ENCODE peak calls at places on chromosomes 5 and 9, in ten cellular contexts. One of them, this sample, is unnamed.
A peak's percentile ranks its signal among the peaks of the same experiment; 100 is the strongest.

GRCh38 chr9:108151161-108151586 is 661.6 kb upstream of the KLF4 start:
- DNase-seq in fibroblast of lung: peak; percentile 49
- DNase-seq in A549: no peak
- DNase-seq in H4: peak; percentile 10
- DNase-seq in AG04450: peak; percentile 11
- DNase-seq in GM03348: peak; percentile 8
- DNase-seq in stimulated activated CD8-positive, alpha-beta memory T cell treated with anti-CD3 and anti-CD28 coated beads, Interleukin-12 subunit alpha, Interleukin-12 subunit beta, amount 100 ng/mL, for 1 hour: no peak
- DNase-seq in endothelial cell: no peak
- DNase-seq in activated T-helper 9 cell treated with anti-CD3 and anti-CD28 coated beads, Interleukin-2, amount 50 U/mL, for 16 hours: no peak
- DNase-seq in NCI-H1105: no peak
- DNase-seq in this sample: no peak

GRCh38 chr5:40716000-40716399 is 36.3 kb downstream of the PTGER4 start:
- DNase-seq in NCI-H1105: no peak
- DNase-seq in endothelial cell: no peak
- DNase-seq in GM03348: no peak
- DNase-seq in A549: no peak
- DNase-seq in fibroblast of lung: peak; percentile 31
- DNase-seq in AG04450: no peak
- DNase-seq in H4: no peak
- DNase-seq in activated T-helper 9 cell treated with anti-CD3 and anti-CD28 coated beads, Interleukin-2, amount 50 U/mL, for 16 hours: no peak
- DNase-seq in stimulated activated CD8-positive, alpha-beta memory T cell treated with anti-CD3 and anti-CD28 coated beads, Interleukin-12 subunit alpha, Interleukin-12 subunit beta, amount 100 ng/mL, for 1 hour: no peak
- DNase-seq in this sample: peak; percentile 45

GRCh38 chr9:18821794-18822193 is 211.2 kb downstream of the SAXO1 start:
- DNase-seq in activated T-helper 9 cell treated with anti-CD3 and anti-CD28 coated beads, Interleukin-2, amount 50 U/mL, for 16 hours: no peak
- DNase-seq in endothelial cell: no peak
- DNase-seq in stimulated activated CD8-positive, alpha-beta memory T cell treated with anti-CD3 and anti-CD28 coated beads, Interleukin-12 subunit alpha, Interleukin-12 subunit beta, amount 100 ng/mL, for 1 hour: no peak
- DNase-seq in A549: no peak
- DNase-seq in NCI-H1105: no peak
- DNase-seq in GM03348: no peak
- DNase-seq in fibroblast of lung: no peak
- DNase-seq in H4: peak; percentile 61
- DNase-seq in AG04450: no peak
- DNase-seq in this sample: no peak

GRCh38 chr5:540215-541147 is 16.2 kb upstream of the SLC9A3 start:
- DNase-seq in GM03348: no peak
- DNase-seq in NCI-H1105: no peak
- DNase-seq in fibroblast of lung: no peak
- DNase-seq in H4: no peak
- DNase-seq in AG04450: no peak
- DNase-seq in activated T-helper 9 cell treated with anti-CD3 and anti-CD28 coated beads, Interleukin-2, amount 50 U/mL, for 16 hours: no peak
- DNase-seq in endothelial cell: no peak
- DNase-seq in stimulated activated CD8-positive, alpha-beta memory T cell treated with anti-CD3 and anti-CD28 coated beads, Interleukin-12 subunit alpha, Interleukin-12 subunit beta, amount 100 ng/mL, for 1 hour: no peak
- DNase-seq in A549: no peak
- DNase-seq in this sample: no peak

GRCh38 chr9:99807276-99807852 is 14.3 kb upstream of the NR4A3 start:
- DNase-seq in endothelial cell: peak; percentile 68
- DNase-seq in stimulated activated CD8-positive, alpha-beta memory T cell treated with anti-CD3 and anti-CD28 coated beads, Interleukin-12 subunit alpha, Interleukin-12 subunit beta, amount 100 ng/mL, for 1 hour: no peak
- DNase-seq in AG04450: no peak
- DNase-seq in GM03348: peak; percentile 73
- DNase-seq in A549: peak; percentile 69
- DNase-seq in fibroblast of lung: peak; percentile 71
- DNase-seq in NCI-H1105: peak; percentile 20
- DNase-seq in activated T-helper 9 cell treated with anti-CD3 and anti-CD28 coated beads, Interleukin-2, amount 50 U/mL, for 16 hours: peak; percentile 39
- DNase-seq in H4: peak; percentile 27
- DNase-seq in this sample: peak; percentile 63

GRCh38 chr5:96026334-96027065 is 64.8 kb upstream of the ELL2 start:
- DNase-seq in AG04450: peak; percentile 34
- DNase-seq in NCI-H1105: no peak
- DNase-seq in fibroblast of lung: peak; percentile 87
- DNase-seq in activated T-helper 9 cell treated with anti-CD3 and anti-CD28 coated beads, Interleukin-2, amount 50 U/mL, for 16 hours: no peak
- DNase-seq in H4: peak; percentile 55
- DNase-seq in GM03348: peak; percentile 44
- DNase-seq in stimulated activated CD8-positive, alpha-beta memory T cell treated with anti-CD3 and anti-CD28 coated beads, Interleukin-12 subunit alpha, Interleukin-12 subunit beta, amount 100 ng/mL, for 1 hour: no peak
- DNase-seq in endothelial cell: no peak
- DNase-seq in A549: no peak
- DNase-seq in this sample: peak; percentile 94

GRCh38 chr9:133171161-133171955 is 7.6 kb upstream of the GBGT1 start:
- DNase-seq in endothelial cell: no peak
- DNase-seq in NCI-H1105: no peak
- DNase-seq in fibroblast of lung: no peak
- DNase-seq in A549: no peak
- DNase-seq in activated T-helper 9 cell treated with anti-CD3 and anti-CD28 coated beads, Interleukin-2, amount 50 U/mL, for 16 hours: no peak
- DNase-seq in stimulated activated CD8-positive, alpha-beta memory T cell treated with anti-CD3 and anti-CD28 coated beads, Interleukin-12 subunit alpha, Interleukin-12 subunit beta, amount 100 ng/mL, for 1 hour: no peak
- DNase-seq in GM03348: no peak
- DNase-seq in AG04450: no peak
- DNase-seq in H4: no peak
- DNase-seq in this sample: no peak

GRCh38 chr9:83015897-83016296 is 47.0 kb downstream of the RASEF start:
- DNase-seq in activated T-helper 9 cell treated with anti-CD3 and anti-CD28 coated beads, Interleukin-2, amount 50 U/mL, for 16 hours: no peak
- DNase-seq in fibroblast of lung: no peak
- DNase-seq in H4: no peak
- DNase-seq in NCI-H1105: no peak
- DNase-seq in AG04450: no peak
- DNase-seq in A549: no peak
- DNase-seq in GM03348: no peak
- DNase-seq in stimulated activated CD8-positive, alpha-beta memory T cell treated with anti-CD3 and anti-CD28 coated beads, Interleukin-12 subunit alpha, Interleukin-12 subunit beta, amount 100 ng/mL, for 1 hour: no peak
- DNase-seq in endothelial cell: no peak
- DNase-seq in this sample: no peak

GRCh38 chr5:6582507-6583048 is 50.3 kb downstream of the NSUN2 start:
- DNase-seq in fibroblast of lung: no peak
- DNase-seq in stimulated activated CD8-positive, alpha-beta memory T cell treated with anti-CD3 and anti-CD28 coated beads, Interleukin-12 subunit alpha, Interleukin-12 subunit beta, amount 100 ng/mL, for 1 hour: no peak
- DNase-seq in AG04450: no peak
- DNase-seq in endothelial cell: no peak
- DNase-seq in H4: no peak
- DNase-seq in A549: no peak
- DNase-seq in GM03348: no peak
- DNase-seq in activated T-helper 9 cell treated with anti-CD3 and anti-CD28 coated beads, Interleukin-2, amount 50 U/mL, for 16 hours: no peak
- DNase-seq in NCI-H1105: no peak
- DNase-seq in this sample: no peak

GRCh38 chr5:174317261-174317894 is 271.9 kb downstream of the NSG2 start:
- DNase-seq in stimulated activated CD8-positive, alpha-beta memory T cell treated with anti-CD3 and anti-CD28 coated beads, Interleukin-12 subunit alpha, Interleukin-12 subunit beta, amount 100 ng/mL, for 1 hour: no peak
- DNase-seq in endothelial cell: peak; percentile 68
- DNase-seq in GM03348: peak; percentile 84
- DNase-seq in fibroblast of lung: peak; percentile 56
- DNase-seq in H4: peak; percentile 78
- DNase-seq in activated T-helper 9 cell treated with anti-CD3 and anti-CD28 coated beads, Interleukin-2, amount 50 U/mL, for 16 hours: no peak
- DNase-seq in NCI-H1105: peak; percentile 19
- DNase-seq in AG04450: no peak
- DNase-seq in A549: peak; percentile 60
- DNase-seq in this sample: peak; percentile 33

GRCh38 chr9:1083325-1083913 is 33.3 kb downstream of the DMRT2 start:
- DNase-seq in NCI-H1105: peak; percentile 65
- DNase-seq in H4: peak; percentile 30
- DNase-seq in fibroblast of lung: no peak
- DNase-seq in A549: peak; percentile 15
- DNase-seq in stimulated activated CD8-positive, alpha-beta memory T cell treated with anti-CD3 and anti-CD28 coated beads, Interleukin-12 subunit alpha, Interleukin-12 subunit beta, amount 100 ng/mL, for 1 hour: no peak
- DNase-seq in GM03348: peak; percentile 56
- DNase-seq in activated T-helper 9 cell treated with anti-CD3 and anti-CD28 coated beads, Interleukin-2, amount 50 U/mL, for 16 hours: no peak
- DNase-seq in endothelial cell: peak; percentile 36
- DNase-seq in AG04450: no peak
- DNase-seq in this sample: peak; percentile 6

GRCh38 chr9:115000217-115000639 is 69.8 kb upstream of the TNFSF8 start:
- DNase-seq in fibroblast of lung: no peak
- DNase-seq in NCI-H1105: no peak
- DNase-seq in H4: no peak
- DNase-seq in GM03348: no peak
- DNase-seq in activated T-helper 9 cell treated with anti-CD3 and anti-CD28 coated beads, Interleukin-2, amount 50 U/mL, for 16 hours: peak; percentile 24
- DNase-seq in endothelial cell: no peak
- DNase-seq in A549: no peak
- DNase-seq in AG04450: no peak
- DNase-seq in stimulated activated CD8-positive, alpha-beta memory T cell treated with anti-CD3 and anti-CD28 coated beads, Interleukin-12 subunit alpha, Interleukin-12 subunit beta, amount 100 ng/mL, for 1 hour: no peak
- DNase-seq in this sample: no peak

GRCh38 chr5:43780586-43780985 is 177.6 kb downstream of the NNT start:
- DNase-seq in endothelial cell: no peak
- DNase-seq in NCI-H1105: no peak
- DNase-seq in AG04450: no peak
- DNase-seq in activated T-helper 9 cell treated with anti-CD3 and anti-CD28 coated beads, Interleukin-2, amount 50 U/mL, for 16 hours: no peak
- DNase-seq in fibroblast of lung: peak; percentile 96
- DNase-seq in A549: no peak
- DNase-seq in GM03348: no peak
- DNase-seq in H4: no peak
- DNase-seq in stimulated activated CD8-positive, alpha-beta memory T cell treated with anti-CD3 and anti-CD28 coated beads, Interleukin-12 subunit alpha, Interleukin-12 subunit beta, amount 100 ng/mL, for 1 hour: no peak
- DNase-seq in this sample: no peak

GRCh38 chr5:25028994-25029393 is 384.2 kb upstream of the CDH10 start:
- DNase-seq in AG04450: no peak
- DNase-seq in H4: peak; percentile 56
- DNase-seq in activated T-helper 9 cell treated with anti-CD3 and anti-CD28 coated beads, Interleukin-2, amount 50 U/mL, for 16 hours: no peak
- DNase-seq in endothelial cell: no peak
- DNase-seq in stimulated activated CD8-positive, alpha-beta memory T cell treated with anti-CD3 and anti-CD28 coated beads, Interleukin-12 subunit alpha, Interleukin-12 subunit beta, amount 100 ng/mL, for 1 hour: no peak
- DNase-seq in fibroblast of lung: no peak
- DNase-seq in GM03348: no peak
- DNase-seq in NCI-H1105: peak; percentile 49
- DNase-seq in A549: no peak
- DNase-seq in this sample: no peak

GRCh38 chr9:71048271-71048670 is 73.2 kb downstream of the TRPM3 start:
- DNase-seq in endothelial cell: no peak
- DNase-seq in NCI-H1105: no peak
- DNase-seq in H4: no peak
- DNase-seq in activated T-helper 9 cell treated with anti-CD3 and anti-CD28 coated beads, Interleukin-2, amount 50 U/mL, for 16 hours: no peak
- DNase-seq in fibroblast of lung: no peak
- DNase-seq in GM03348: no peak
- DNase-seq in AG04450: no peak
- DNase-seq in A549: no peak
- DNase-seq in stimulated activated CD8-positive, alpha-beta memory T cell treated with anti-CD3 and anti-CD28 coated beads, Interleukin-12 subunit alpha, Interleukin-12 subunit beta, amount 100 ng/mL, for 1 hour: no peak
- DNase-seq in this sample: no peak

GRCh38 chr5:138458856-138459255 is 6.4 kb upstream of the EGR1 start:
- DNase-seq in fibroblast of lung: no peak
- DNase-seq in GM03348: no peak
- DNase-seq in AG04450: no peak
- DNase-seq in activated T-helper 9 cell treated with anti-CD3 and anti-CD28 coated beads, Interleukin-2, amount 50 U/mL, for 16 hours: no peak
- DNase-seq in endothelial cell: no peak
- DNase-seq in H4: no peak
- DNase-seq in stimulated activated CD8-positive, alpha-beta memory T cell treated with anti-CD3 and anti-CD28 coated beads, Interleukin-12 subunit alpha, Interleukin-12 subunit beta, amount 100 ng/mL, for 1 hour: no peak
- DNase-seq in A549: no peak
- DNase-seq in NCI-H1105: no peak
- DNase-seq in this sample: no peak

GRCh38 chr5:124745367-124746251 is 830 bp downstream of the ZNF608 start:
- DNase-seq in fibroblast of lung: peak; percentile 64
- DNase-seq in H4: peak; percentile 52
- DNase-seq in GM03348: no peak
- DNase-seq in activated T-helper 9 cell treated with anti-CD3 and anti-CD28 coated beads, Interleukin-2, amount 50 U/mL, for 16 hours: no peak
- DNase-seq in A549: no peak
- DNase-seq in NCI-H1105: no peak
- DNase-seq in AG04450: no peak
- DNase-seq in endothelial cell: no peak
- DNase-seq in stimulated activated CD8-positive, alpha-beta memory T cell treated with anti-CD3 and anti-CD28 coated beads, Interleukin-12 subunit alpha, Interleukin-12 subunit beta, amount 100 ng/mL, for 1 hour: no peak
- DNase-seq in this sample: peak; percentile 24

GRCh38 chr5:175569701-175570100 is 88.2 kb upstream of the HRH2 start:
- DNase-seq in GM03348: no peak
- DNase-seq in A549: no peak
- DNase-seq in activated T-helper 9 cell treated with anti-CD3 and anti-CD28 coated beads, Interleukin-2, amount 50 U/mL, for 16 hours: no peak
- DNase-seq in fibroblast of lung: no peak
- DNase-seq in stimulated activated CD8-positive, alpha-beta memory T cell treated with anti-CD3 and anti-CD28 coated beads, Interleukin-12 subunit alpha, Interleukin-12 subunit beta, amount 100 ng/mL, for 1 hour: no peak
- DNase-seq in H4: no peak
- DNase-seq in AG04450: no peak
- DNase-seq in endothelial cell: no peak
- DNase-seq in NCI-H1105: no peak
- DNase-seq in this sample: no peak

GRCh38 chr5:142104491-142104890 is 4.1 kb upstream of the NDFIP1 start:
- DNase-seq in NCI-H1105: no peak
- DNase-seq in GM03348: no peak
- DNase-seq in A549: no peak
- DNase-seq in stimulated activated CD8-positive, alpha-beta memory T cell treated with anti-CD3 and anti-CD28 coated beads, Interleukin-12 subunit alpha, Interleukin-12 subunit beta, amount 100 ng/mL, for 1 hour: no peak
- DNase-seq in activated T-helper 9 cell treated with anti-CD3 and anti-CD28 coated beads, Interleukin-2, amount 50 U/mL, for 16 hours: no peak
- DNase-seq in endothelial cell: no peak
- DNase-seq in fibroblast of lung: no peak
- DNase-seq in H4: no peak
- DNase-seq in AG04450: no peak
- DNase-seq in this sample: no peak

GRCh38 chr9:88791105-88791805 is 200.0 kb upstream of the S1PR3 start:
- DNase-seq in activated T-helper 9 cell treated with anti-CD3 and anti-CD28 coated beads, Interleukin-2, amount 50 U/mL, for 16 hours: no peak
- DNase-seq in GM03348: peak; percentile 83
- DNase-seq in NCI-H1105: no peak
- DNase-seq in fibroblast of lung: peak; percentile 97
- DNase-seq in AG04450: peak; percentile 66
- DNase-seq in stimulated activated CD8-positive, alpha-beta memory T cell treated with anti-CD3 and anti-CD28 coated beads, Interleukin-12 subunit alpha, Interleukin-12 subunit beta, amount 100 ng/mL, for 1 hour: no peak
- DNase-seq in H4: no peak
- DNase-seq in A549: no peak
- DNase-seq in endothelial cell: no peak
- DNase-seq in this sample: no peak

GRCh38 chr9:132114102-132114707 is 34.5 kb upstream of the MED27 start:
- DNase-seq in endothelial cell: peak; percentile 88
- DNase-seq in A549: peak; percentile 59
- DNase-seq in GM03348: peak; percentile 76
- DNase-seq in NCI-H1105: no peak
- DNase-seq in fibroblast of lung: peak; percentile 59
- DNase-seq in AG04450: peak; percentile 23
- DNase-seq in H4: peak; percentile 48
- DNase-seq in activated T-helper 9 cell treated with anti-CD3 and anti-CD28 coated beads, Interleukin-2, amount 50 U/mL, for 16 hours: no peak
- DNase-seq in stimulated activated CD8-positive, alpha-beta memory T cell treated with anti-CD3 and anti-CD28 coated beads, Interleukin-12 subunit alpha, Interleukin-12 subunit beta, amount 100 ng/mL, for 1 hour: peak; percentile 2
- DNase-seq in this sample: no peak

GRCh38 chr5:35461530-35461929 is 156.1 kb upstream of the SPEF2 start:
- DNase-seq in H4: no peak
- DNase-seq in activated T-helper 9 cell treated with anti-CD3 and anti-CD28 coated beads, Interleukin-2, amount 50 U/mL, for 16 hours: no peak
- DNase-seq in stimulated activated CD8-positive, alpha-beta memory T cell treated with anti-CD3 and anti-CD28 coated beads, Interleukin-12 subunit alpha, Interleukin-12 subunit beta, amount 100 ng/mL, for 1 hour: no peak
- DNase-seq in A549: no peak
- DNase-seq in endothelial cell: no peak
- DNase-seq in GM03348: no peak
- DNase-seq in NCI-H1105: no peak
- DNase-seq in AG04450: no peak
- DNase-seq in fibroblast of lung: no peak
- DNase-seq in this sample: no peak

GRCh38 chr5:141692919-141693848 is 11.2 kb upstream of the ARAP3 start:
- DNase-seq in stimulated activated CD8-positive, alpha-beta memory T cell treated with anti-CD3 and anti-CD28 coated beads, Interleukin-12 subunit alpha, Interleukin-12 subunit beta, amount 100 ng/mL, for 1 hour: peak; percentile 35
- DNase-seq in fibroblast of lung: peak; percentile 11
- DNase-seq in A549: no peak
- DNase-seq in activated T-helper 9 cell treated with anti-CD3 and anti-CD28 coated beads, Interleukin-2, amount 50 U/mL, for 16 hours: peak; percentile 81
- DNase-seq in NCI-H1105: no peak
- DNase-seq in GM03348: no peak
- DNase-seq in endothelial cell: no peak
- DNase-seq in H4: no peak
- DNase-seq in AG04450: no peak
- DNase-seq in this sample: no peak

GRCh38 chr9:69086312-69086711 is 50.8 kb downstream of the FXN start:
- DNase-seq in H4: no peak
- DNase-seq in stimulated activated CD8-positive, alpha-beta memory T cell treated with anti-CD3 and anti-CD28 coated beads, Interleukin-12 subunit alpha, Interleukin-12 subunit beta, amount 100 ng/mL, for 1 hour: no peak
- DNase-seq in AG04450: no peak
- DNase-seq in A549: no peak
- DNase-seq in NCI-H1105: no peak
- DNase-seq in activated T-helper 9 cell treated with anti-CD3 and anti-CD28 coated beads, Interleukin-2, amount 50 U/mL, for 16 hours: no peak
- DNase-seq in GM03348: no peak
- DNase-seq in fibroblast of lung: no peak
- DNase-seq in endothelial cell: no peak
- DNase-seq in this sample: no peak

This sample was measured in foreskin melanocyte.